ENCODE peak calls at places on chromosomes 16 and 17, in nine cellular contexts. Y is H7, I is germinal center, V is right cardiac atrium, L is WERI-Rb-1, U is left ventricle myocardium inferior, N is GM23338, A is GM03348, D is foreskin fibroblast. S is an unnamed sample.

GRCh38 chr17:63189930-63190329 is 223.9 kb downstream of the TANC2 start:
- DNase-seq in N (no peak), V (no peak), D (peak; percentile 44), I (no peak), A (no peak), L (no peak), Y (no peak), U (no peak), S (no peak)

GRCh38 chr17:2904135-2904534 is 107.9 kb downstream of the RAP1GAP2 start:
- DNase-seq in A (no peak), N (peak; percentile 72), D (peak; percentile 52), L (peak; percentile 76), Y (peak; percentile 77), U (peak; percentile 72), I (no peak), V (peak; percentile 88), S (peak; percentile 56)

GRCh38 chr16:11100239-11100750 is 155.7 kb downstream of the SOCS1 start:
- DNase-seq in D (peak; percentile 93), L (no peak), N (peak; percentile 68), U (peak; percentile 62), I (peak; percentile 37), A (peak; percentile 51), Y (peak; percentile 83), V (peak; percentile 74), S (peak; percentile 70)

GRCh38 chr17:18219016-18219415 is 6.4 kb upstream of the LLGL1 start:
- DNase-seq in D (peak; percentile 77), A (peak; percentile 62), U (peak; percentile 49), Y (no peak), N (no peak), L (no peak), I (no peak), V (peak; percentile 86), S (no peak)

GRCh38 chr17:19411641-19412040 is 609 bp downstream of the RNF112 start:
- DNase-seq in Y (peak; percentile 63), D (no peak), V (no peak), U (no peak), N (peak; percentile 25), L (peak; percentile 79), A (peak; percentile 17), I (no peak), S (no peak)

GRCh38 chr16:13480801-13481200 is 439.2 kb upstream of the ERCC4 start:
- DNase-seq in I (no peak), V (no peak), L (no peak), D (peak; percentile 7), N (no peak), U (no peak), Y (no peak), A (no peak), S (no peak)

GRCh38 chr17:49964539-49965521 is 4.2 kb upstream of the DLX4 start:
- DNase-seq in Y (peak; percentile 83), N (peak; percentile 84), L (no peak), V (peak; percentile 14), A (no peak), U (no peak), D (no peak), I (no peak), S (peak; percentile 71)

GRCh38 chr16:89288577-89288844 is 71.0 kb downstream of the ZNF778 start:
- DNase-seq in I (no peak), D (no peak), U (no peak), V (no peak), L (no peak), Y (no peak), N (no peak), A (no peak), S (no peak)

GRCh38 chr16:18788828-18789514 is 1.2 kb downstream of the RPS15A start:
- DNase-seq in V (no peak), A (peak; percentile 24), Y (no peak), N (no peak), D (no peak), U (no peak), L (no peak), I (peak; percentile 12), S (no peak)

GRCh38 chr17:12522743-12523181 is 142.9 kb upstream of the MYOCD start:
- DNase-seq in I (no peak), V (peak; percentile 33), L (no peak), N (peak; percentile 15), Y (peak; percentile 10), A (peak; percentile 69), U (no peak), D (peak; percentile 67), S (peak; percentile 12)

GRCh38 chr16:89919535-89920406 is 1.1 kb downstream of the MC1R start:
- DNase-seq in N (no peak), A (no peak), L (no peak), U (no peak), V (peak; percentile 60), I (no peak), D (no peak), Y (peak; percentile 41), S (no peak)

GRCh38 chr17:58281511-58282011 is 826 bp upstream of the MPO start:
- DNase-seq in A (peak; percentile 6), D (no peak), V (no peak), Y (peak; percentile 16), U (no peak), N (peak; percentile 19), L (peak; percentile 43), I (no peak), S (no peak)

GRCh38 chr17:41301204-41301790 is 1.4 kb downstream of the KRTAP29-1 start:
- DNase-seq in N (no peak), A (no peak), L (no peak), I (no peak), Y (no peak), U (no peak), D (no peak), V (no peak), S (no peak)

GRCh38 chr17:45273551-45273957 is 11.7 kb upstream of the SPATA32 start:
- DNase-seq in I (no peak), L (peak; percentile 7), Y (peak; percentile 43), U (no peak), A (no peak), V (peak; percentile 60), N (no peak), D (no peak), S (no peak)

GRCh38 chr16:81478876-81479496 is 34.4 kb downstream of the CMIP start:
- DNase-seq in D (no peak), N (no peak), U (peak; percentile 49), L (no peak), V (peak; percentile 64), I (peak; percentile 79), Y (no peak), A (no peak), S (no peak)

GRCh38 chr17:5800646-5801045 is 216.3 kb upstream of the NLRP1 start:
- DNase-seq in I (no peak), N (peak; percentile 24), V (no peak), A (no peak), D (peak; percentile 44), Y (no peak), U (no peak), L (no peak), S (no peak)

GRCh38 chr16:83914091-83914710 is 15.3 kb downstream of the MLYCD start:
- DNase-seq in Y (peak; percentile 38), V (no peak), D (no peak), I (no peak), L (no peak), U (no peak), N (no peak), A (no peak), S (no peak)

GRCh38 chr16:86566601-86566965 is at the start of gene FOXC2:
- DNase-seq in U (peak; percentile 92), I (peak; percentile 70), L (no peak), Y (peak; percentile 96), N (peak; percentile 99), A (peak; percentile 94), D (peak; percentile 99), V (peak; percentile 95), S (peak; percentile 95)

GRCh38 chr16:569445-570254 is at the start of gene PIGQ:
- DNase-seq in Y (peak; percentile 99), I (peak; percentile 81), V (peak; percentile 91), A (peak; percentile 95), U (peak; percentile 71), L (peak; percentile 79), N (peak; percentile 89), D (peak; percentile 80), S (peak; percentile 90)

GRCh38 chr16:89853306-89853993 is 19.9 kb upstream of the TCF25 start:
- DNase-seq in U (no peak), L (no peak), N (no peak), I (no peak), Y (peak; percentile 35), D (no peak), V (peak; percentile 37), A (no peak), S (no peak)

GRCh38 chr17:79657861-79658810 is 47.3 kb upstream of the RBFOX3 start:
- DNase-seq in V (no peak), U (no peak), I (no peak), N (no peak), Y (peak; percentile 20), A (no peak), L (peak; percentile 9), D (no peak), S (no peak)

GRCh38 chr16:50120732-50121131 is 32.4 kb upstream of the TENT4B start:
- DNase-seq in D (no peak), V (no peak), N (no peak), Y (no peak), A (no peak), U (no peak), I (no peak), L (no peak), S (no peak)

GRCh38 chr16:17359778-17360177 is 111.0 kb downstream of the XYLT1 start:
- DNase-seq in U (no peak), V (no peak), I (no peak), D (peak; percentile 83), L (no peak), Y (no peak), N (no peak), A (peak; percentile 73), S (no peak)